ENCODE peak calls at places on chromosomes 11 and 22, in seven cellular contexts. One of them, this sample, is unnamed.
A peak's percentile ranks its signal among the peaks of the same experiment; 100 is the strongest.

GRCh38 chr11:26996056-26996455 is 2.1 kb downstream of the FIBIN start:
- DNase-seq in DMS153: no peak
- DNase-seq in stimulated activated CD4-positive, alpha-beta T cell treated with anti-CD3 and anti-CD28 coated beads, Interleukin-1b, Interleukin-23, amount 100 ng/mL, for 48 hours: no peak
- DNase-seq in AG04450: no peak
- DNase-seq in HFFc6: no peak
- DNase-seq in kidney tubule cell: no peak
- DNase-seq in glutamatergic neuron: no peak
- DNase-seq in this sample: no peak

GRCh38 chr11:130400793-130401483 is 27.5 kb downstream of the ADAMTS8 start:
- DNase-seq in stimulated activated CD4-positive, alpha-beta T cell treated with anti-CD3 and anti-CD28 coated beads, Interleukin-1b, Interleukin-23, amount 100 ng/mL, for 48 hours: no peak
- DNase-seq in AG04450: peak; percentile 61
- DNase-seq in glutamatergic neuron: no peak
- DNase-seq in HFFc6: peak; percentile 50
- DNase-seq in kidney tubule cell: no peak
- DNase-seq in DMS153: no peak
- DNase-seq in this sample: peak; percentile 68

GRCh38 chr22:39482768-39483167 is 19.3 kb upstream of the MIEF1 start:
- DNase-seq in HFFc6: peak; percentile 24
- DNase-seq in stimulated activated CD4-positive, alpha-beta T cell treated with anti-CD3 and anti-CD28 coated beads, Interleukin-1b, Interleukin-23, amount 100 ng/mL, for 48 hours: no peak
- DNase-seq in AG04450: no peak
- DNase-seq in glutamatergic neuron: peak; percentile 55
- DNase-seq in DMS153: no peak
- DNase-seq in kidney tubule cell: peak; percentile 58
- DNase-seq in this sample: no peak

GRCh38 chr11:79274636-79275315 is 166.1 kb downstream of the TENM4 start:
- DNase-seq in glutamatergic neuron: no peak
- DNase-seq in kidney tubule cell: no peak
- DNase-seq in stimulated activated CD4-positive, alpha-beta T cell treated with anti-CD3 and anti-CD28 coated beads, Interleukin-1b, Interleukin-23, amount 100 ng/mL, for 48 hours: no peak
- DNase-seq in AG04450: peak; percentile 52
- DNase-seq in HFFc6: peak; percentile 66
- DNase-seq in DMS153: no peak
- DNase-seq in this sample: peak; percentile 32

GRCh38 chr11:61949169-61950034 is 749 bp upstream of the BEST1 start:
- DNase-seq in kidney tubule cell: peak; percentile 35
- DNase-seq in HFFc6: peak; percentile 84
- DNase-seq in stimulated activated CD4-positive, alpha-beta T cell treated with anti-CD3 and anti-CD28 coated beads, Interleukin-1b, Interleukin-23, amount 100 ng/mL, for 48 hours: peak; percentile 48
- DNase-seq in DMS153: peak; percentile 72
- DNase-seq in glutamatergic neuron: peak; percentile 79
- DNase-seq in AG04450: peak; percentile 95
- DNase-seq in this sample: peak; percentile 90

GRCh38 chr11:90493379-90493778 is 270.5 kb upstream of the CHORDC1 start:
- DNase-seq in HFFc6: no peak
- DNase-seq in glutamatergic neuron: no peak
- DNase-seq in AG04450: no peak
- DNase-seq in kidney tubule cell: no peak
- DNase-seq in stimulated activated CD4-positive, alpha-beta T cell treated with anti-CD3 and anti-CD28 coated beads, Interleukin-1b, Interleukin-23, amount 100 ng/mL, for 48 hours: no peak
- DNase-seq in DMS153: no peak
- DNase-seq in this sample: no peak

GRCh38 chr22:44392446-44392921 is 79.7 kb upstream of the SHISAL1 start:
- DNase-seq in glutamatergic neuron: no peak
- DNase-seq in AG04450: no peak
- DNase-seq in HFFc6: no peak
- DNase-seq in kidney tubule cell: peak; percentile 55
- DNase-seq in DMS153: no peak
- DNase-seq in stimulated activated CD4-positive, alpha-beta T cell treated with anti-CD3 and anti-CD28 coated beads, Interleukin-1b, Interleukin-23, amount 100 ng/mL, for 48 hours: no peak
- DNase-seq in this sample: no peak

GRCh38 chr11:15106201-15106965 is 8.3 kb upstream of the INSC start:
- DNase-seq in glutamatergic neuron: no peak
- DNase-seq in stimulated activated CD4-positive, alpha-beta T cell treated with anti-CD3 and anti-CD28 coated beads, Interleukin-1b, Interleukin-23, amount 100 ng/mL, for 48 hours: no peak
- DNase-seq in AG04450: no peak
- DNase-seq in HFFc6: peak; percentile 65
- DNase-seq in DMS153: no peak
- DNase-seq in kidney tubule cell: peak; percentile 77
- DNase-seq in this sample: peak; percentile 76

GRCh38 chr22:46010177-46010867 is 33.4 kb upstream of the WNT7B start:
- DNase-seq in kidney tubule cell: peak; percentile 96
- DNase-seq in glutamatergic neuron: no peak
- DNase-seq in stimulated activated CD4-positive, alpha-beta T cell treated with anti-CD3 and anti-CD28 coated beads, Interleukin-1b, Interleukin-23, amount 100 ng/mL, for 48 hours: no peak
- DNase-seq in DMS153: no peak
- DNase-seq in AG04450: no peak
- DNase-seq in HFFc6: peak; percentile 34
- DNase-seq in this sample: no peak